ENCODE peak calls at places on chromosomes 3 and 15, in five cellular contexts. One of them, this sample, is unnamed.

GRCh38 chr15:48644827-48645557 is 517 bp downstream of the FBN1 start:
- DNase-seq in mesenchymal stem cell: peak
- DNase-seq in activated gamma-delta T cell treated with Interleukin-2 at 50 U/mL for 16 hours: no peak
- DNase-seq in fibroblast of the aortic adventitia: peak
- DNase-seq in AML-193: no peak
- DNase-seq in this sample: peak

GRCh38 chr3:53599780-53600179 is 105.4 kb downstream of the CACNA1D start:
- DNase-seq in mesenchymal stem cell: no peak
- DNase-seq in fibroblast of the aortic adventitia: no peak
- DNase-seq in AML-193: no peak
- DNase-seq in activated gamma-delta T cell treated with Interleukin-2 at 50 U/mL for 16 hours: no peak
- DNase-seq in this sample: no peak

GRCh38 chr3:178802259-178802658 is 266.0 kb downstream of the KCNMB2 start:
- DNase-seq in mesenchymal stem cell: no peak
- DNase-seq in fibroblast of the aortic adventitia: no peak
- DNase-seq in AML-193: no peak
- DNase-seq in activated gamma-delta T cell treated with Interleukin-2 at 50 U/mL for 16 hours: no peak
- DNase-seq in this sample: no peak

GRCh38 chr3:100040446-100040845 is 73.9 kb downstream of the FILIP1L start:
- DNase-seq in fibroblast of the aortic adventitia: peak
- DNase-seq in mesenchymal stem cell: peak
- DNase-seq in activated gamma-delta T cell treated with Interleukin-2 at 50 U/mL for 16 hours: no peak
- DNase-seq in AML-193: no peak
- DNase-seq in this sample: no peak

GRCh38 chr15:75942464-75942863 is 38.8 kb downstream of the FBXO22 start:
- DNase-seq in AML-193: no peak
- DNase-seq in fibroblast of the aortic adventitia: no peak
- DNase-seq in activated gamma-delta T cell treated with Interleukin-2 at 50 U/mL for 16 hours: no peak
- DNase-seq in mesenchymal stem cell: no peak
- DNase-seq in this sample: no peak

GRCh38 chr3:58679974-58680656 is 13.5 kb upstream of the FAM3D start:
- DNase-seq in activated gamma-delta T cell treated with Interleukin-2 at 50 U/mL for 16 hours: no peak
- DNase-seq in AML-193: no peak
- DNase-seq in mesenchymal stem cell: no peak
- DNase-seq in fibroblast of the aortic adventitia: no peak
- DNase-seq in this sample: no peak

GRCh38 chr15:81185896-81186295 is 10.8 kb upstream of the IL16 start:
- DNase-seq in AML-193: no peak
- DNase-seq in activated gamma-delta T cell treated with Interleukin-2 at 50 U/mL for 16 hours: no peak
- DNase-seq in fibroblast of the aortic adventitia: no peak
- DNase-seq in mesenchymal stem cell: no peak
- DNase-seq in this sample: no peak

GRCh38 chr15:57054351-57054750 is 135.9 kb downstream of the TCF12 start:
- DNase-seq in AML-193: no peak
- DNase-seq in fibroblast of the aortic adventitia: no peak
- DNase-seq in activated gamma-delta T cell treated with Interleukin-2 at 50 U/mL for 16 hours: no peak
- DNase-seq in mesenchymal stem cell: peak
- DNase-seq in this sample: no peak

GRCh38 chr15:77611767-77612166 is 20.9 kb downstream of the LINGO1 start:
- DNase-seq in AML-193: no peak
- DNase-seq in mesenchymal stem cell: no peak
- DNase-seq in activated gamma-delta T cell treated with Interleukin-2 at 50 U/mL for 16 hours: no peak
- DNase-seq in fibroblast of the aortic adventitia: no peak
- DNase-seq in this sample: no peak

GRCh38 chr15:33860749-33861148 is 107.5 kb upstream of the CHRM5 start:
- DNase-seq in activated gamma-delta T cell treated with Interleukin-2 at 50 U/mL for 16 hours: no peak
- DNase-seq in AML-193: no peak
- DNase-seq in mesenchymal stem cell: peak
- DNase-seq in fibroblast of the aortic adventitia: peak
- DNase-seq in this sample: peak

GRCh38 chr3:113730550-113730949 is 15.5 kb downstream of the NAA50 start:
- DNase-seq in AML-193: no peak
- DNase-seq in mesenchymal stem cell: no peak
- DNase-seq in activated gamma-delta T cell treated with Interleukin-2 at 50 U/mL for 16 hours: no peak
- DNase-seq in fibroblast of the aortic adventitia: no peak
- DNase-seq in this sample: no peak

GRCh38 chr3:8500208-8500961 is 1.2 kb upstream of the LMCD1 start:
- DNase-seq in fibroblast of the aortic adventitia: peak
- DNase-seq in mesenchymal stem cell: peak
- DNase-seq in AML-193: no peak
- DNase-seq in activated gamma-delta T cell treated with Interleukin-2 at 50 U/mL for 16 hours: no peak
- DNase-seq in this sample: peak

GRCh38 chr15:43915820-43916660 is 89.2 kb downstream of the WDR76 start:
- DNase-seq in mesenchymal stem cell: no peak
- DNase-seq in AML-193: no peak
- DNase-seq in fibroblast of the aortic adventitia: peak
- DNase-seq in activated gamma-delta T cell treated with Interleukin-2 at 50 U/mL for 16 hours: no peak
- DNase-seq in this sample: peak

GRCh38 chr3:49005298-49005680 is 1.9 kb upstream of the WDR6 start:
- DNase-seq in AML-193: no peak
- DNase-seq in activated gamma-delta T cell treated with Interleukin-2 at 50 U/mL for 16 hours: no peak
- DNase-seq in fibroblast of the aortic adventitia: no peak
- DNase-seq in mesenchymal stem cell: no peak
- DNase-seq in this sample: no peak

GRCh38 chr3:48320994-48321393 is 12.5 kb downstream of the SPINK8 start:
- DNase-seq in fibroblast of the aortic adventitia: no peak
- DNase-seq in mesenchymal stem cell: no peak
- DNase-seq in activated gamma-delta T cell treated with Interleukin-2 at 50 U/mL for 16 hours: no peak
- DNase-seq in AML-193: no peak
- DNase-seq in this sample: no peak

GRCh38 chr3:61783993-61784718 is 222.8 kb downstream of the PTPRG start:
- DNase-seq in fibroblast of the aortic adventitia: peak
- DNase-seq in activated gamma-delta T cell treated with Interleukin-2 at 50 U/mL for 16 hours: no peak
- DNase-seq in mesenchymal stem cell: no peak
- DNase-seq in AML-193: no peak
- DNase-seq in this sample: no peak

GRCh38 chr3:193831495-193832455 is 238.8 kb downstream of the OPA1 start:
- DNase-seq in activated gamma-delta T cell treated with Interleukin-2 at 50 U/mL for 16 hours: no peak
- DNase-seq in fibroblast of the aortic adventitia: no peak
- DNase-seq in AML-193: no peak
- DNase-seq in mesenchymal stem cell: peak
- DNase-seq in this sample: peak

GRCh38 chr15:87743557-87743956 is 513.0 kb downstream of the NTRK3 start:
- DNase-seq in mesenchymal stem cell: peak
- DNase-seq in fibroblast of the aortic adventitia: peak
- DNase-seq in activated gamma-delta T cell treated with Interleukin-2 at 50 U/mL for 16 hours: no peak
- DNase-seq in AML-193: no peak
- DNase-seq in this sample: no peak

GRCh38 chr3:62665627-62666433 is 209.4 kb downstream of the CADPS start:
- DNase-seq in AML-193: peak
- DNase-seq in activated gamma-delta T cell treated with Interleukin-2 at 50 U/mL for 16 hours: no peak
- DNase-seq in fibroblast of the aortic adventitia: peak
- DNase-seq in mesenchymal stem cell: peak
- DNase-seq in this sample: peak

GRCh38 chr15:56886878-56887781 is 31.3 kb upstream of the TCF12 start:
- DNase-seq in AML-193: peak
- DNase-seq in mesenchymal stem cell: peak
- DNase-seq in fibroblast of the aortic adventitia: peak
- DNase-seq in activated gamma-delta T cell treated with Interleukin-2 at 50 U/mL for 16 hours: peak
- DNase-seq in this sample: peak

GRCh38 chr15:71790081-71790480 is 20.3 kb upstream of the NR2E3 start:
- DNase-seq in activated gamma-delta T cell treated with Interleukin-2 at 50 U/mL for 16 hours: no peak
- DNase-seq in fibroblast of the aortic adventitia: no peak
- DNase-seq in AML-193: no peak
- DNase-seq in mesenchymal stem cell: peak
- DNase-seq in this sample: peak

This sample was measured in islet precursor cell.